ENCODE peak calls at places on chromosomes 6 and 20, in eight cellular contexts. One of them, this sample, is unnamed.

GRCh38 chr20:35433337-35433736 is 4.7 kb downstream of the GDF5 start:
- DNase-seq in CD8-positive, alpha-beta T cell: no peak
- DNase-seq in IMR-90: no peak
- DNase-seq in thyroid gland: no peak
- DNase-seq in right lobe of liver: no peak
- DNase-seq in spleen: no peak
- DNase-seq in mammary epithelial cell: no peak
- DNase-seq in astrocyte: no peak
- DNase-seq in this sample: no peak

GRCh38 chr20:10666221-10667076 is 7.3 kb downstream of the JAG1 start:
- DNase-seq in CD8-positive, alpha-beta T cell: no peak
- DNase-seq in IMR-90: no peak
- DNase-seq in thyroid gland: no peak
- DNase-seq in right lobe of liver: no peak
- DNase-seq in spleen: no peak
- DNase-seq in mammary epithelial cell: no peak
- DNase-seq in astrocyte: no peak
- DNase-seq in this sample: no peak

GRCh38 chr6:149719531-149719930 is 1.6 kb upstream of the LATS1 start:
- DNase-seq in CD8-positive, alpha-beta T cell: no peak
- DNase-seq in IMR-90: no peak
- DNase-seq in thyroid gland: no peak
- DNase-seq in right lobe of liver: no peak
- DNase-seq in spleen: no peak
- DNase-seq in mammary epithelial cell: no peak
- DNase-seq in astrocyte: no peak
- DNase-seq in this sample: no peak

GRCh38 chr6:27669798-27670301 is 196.9 kb upstream of the ZNF184 start:
- DNase-seq in CD8-positive, alpha-beta T cell: no peak
- DNase-seq in IMR-90: no peak
- DNase-seq in thyroid gland: no peak
- DNase-seq in right lobe of liver: no peak
- DNase-seq in spleen: no peak
- DNase-seq in mammary epithelial cell: no peak
- DNase-seq in astrocyte: no peak
- DNase-seq in this sample: no peak

GRCh38 chr20:34907616-34908469 is 31.4 kb downstream of the ACSS2 start:
- DNase-seq in CD8-positive, alpha-beta T cell: no peak
- DNase-seq in IMR-90: peak
- DNase-seq in thyroid gland: peak
- DNase-seq in right lobe of liver: peak
- DNase-seq in spleen: no peak
- DNase-seq in mammary epithelial cell: peak
- DNase-seq in astrocyte: peak
- DNase-seq in this sample: peak

GRCh38 chr6:158014505-158015187 is 33.0 kb downstream of the SYNJ2 start:
- DNase-seq in CD8-positive, alpha-beta T cell: no peak
- DNase-seq in IMR-90: peak
- DNase-seq in thyroid gland: no peak
- DNase-seq in right lobe of liver: peak
- DNase-seq in spleen: peak
- DNase-seq in mammary epithelial cell: no peak
- DNase-seq in astrocyte: no peak
- DNase-seq in this sample: no peak

GRCh38 chr6:624979-625378 is 31.9 kb downstream of the HUS1B start:
- DNase-seq in CD8-positive, alpha-beta T cell: no peak
- DNase-seq in IMR-90: peak
- DNase-seq in thyroid gland: no peak
- DNase-seq in right lobe of liver: no peak
- DNase-seq in spleen: no peak
- DNase-seq in mammary epithelial cell: no peak
- DNase-seq in astrocyte: peak
- DNase-seq in this sample: peak

GRCh38 chr20:41365785-41366545 is 653 bp downstream of the EMILIN3 start:
- DNase-seq in CD8-positive, alpha-beta T cell: no peak
- DNase-seq in IMR-90: no peak
- DNase-seq in thyroid gland: no peak
- DNase-seq in right lobe of liver: no peak
- DNase-seq in spleen: no peak
- DNase-seq in mammary epithelial cell: no peak
- DNase-seq in astrocyte: no peak
- DNase-seq in this sample: no peak

GRCh38 chr6:139164001-139164400 is 29.1 kb downstream of the HECA start:
- DNase-seq in CD8-positive, alpha-beta T cell: peak
- DNase-seq in IMR-90: no peak
- DNase-seq in thyroid gland: no peak
- DNase-seq in right lobe of liver: no peak
- DNase-seq in spleen: no peak
- DNase-seq in mammary epithelial cell: no peak
- DNase-seq in astrocyte: no peak
- DNase-seq in this sample: no peak
- TF ChIP-seq CTCF in CD8-positive, alpha-beta T cell: no peak
- TF ChIP-seq CTCF in IMR-90: no peak
- TF ChIP-seq CTCF in thyroid gland: no peak
- TF ChIP-seq CTCF in right lobe of liver: no peak
- TF ChIP-seq CTCF in spleen: no peak
- TF ChIP-seq CTCF in mammary epithelial cell: no peak
- TF ChIP-seq CTCF in astrocyte: no peak
- TF ChIP-seq CTCF in this sample: no peak

GRCh38 chr20:25087186-25087929 is 5.4 kb upstream of the VSX1 start:
- DNase-seq in CD8-positive, alpha-beta T cell: no peak
- DNase-seq in IMR-90: no peak
- DNase-seq in thyroid gland: no peak
- DNase-seq in right lobe of liver: no peak
- DNase-seq in spleen: no peak
- DNase-seq in mammary epithelial cell: no peak
- DNase-seq in astrocyte: no peak
- DNase-seq in this sample: no peak
- H3K4me3 ChIP-seq in CD8-positive, alpha-beta T cell: no peak
- H3K4me3 ChIP-seq in IMR-90: no peak
- H3K4me3 ChIP-seq in thyroid gland: no peak
- H3K4me3 ChIP-seq in right lobe of liver: no peak
- H3K4me3 ChIP-seq in spleen: no peak
- H3K4me3 ChIP-seq in mammary epithelial cell: no peak
- H3K4me3 ChIP-seq in astrocyte: no peak
- H3K4me3 ChIP-seq in this sample: no peak

GRCh38 chr6:16543491-16543890 is 217.8 kb downstream of the ATXN1 start:
- DNase-seq in CD8-positive, alpha-beta T cell: no peak
- DNase-seq in IMR-90: no peak
- DNase-seq in thyroid gland: no peak
- DNase-seq in right lobe of liver: no peak
- DNase-seq in spleen: no peak
- DNase-seq in mammary epithelial cell: no peak
- DNase-seq in astrocyte: no peak
- DNase-seq in this sample: no peak
- TF ChIP-seq CTCF in CD8-positive, alpha-beta T cell: no peak
- TF ChIP-seq CTCF in IMR-90: no peak
- TF ChIP-seq CTCF in thyroid gland: no peak
- TF ChIP-seq CTCF in right lobe of liver: no peak
- TF ChIP-seq CTCF in spleen: no peak
- TF ChIP-seq CTCF in mammary epithelial cell: no peak
- TF ChIP-seq CTCF in astrocyte: no peak
- TF ChIP-seq CTCF in this sample: no peak

DNA sequence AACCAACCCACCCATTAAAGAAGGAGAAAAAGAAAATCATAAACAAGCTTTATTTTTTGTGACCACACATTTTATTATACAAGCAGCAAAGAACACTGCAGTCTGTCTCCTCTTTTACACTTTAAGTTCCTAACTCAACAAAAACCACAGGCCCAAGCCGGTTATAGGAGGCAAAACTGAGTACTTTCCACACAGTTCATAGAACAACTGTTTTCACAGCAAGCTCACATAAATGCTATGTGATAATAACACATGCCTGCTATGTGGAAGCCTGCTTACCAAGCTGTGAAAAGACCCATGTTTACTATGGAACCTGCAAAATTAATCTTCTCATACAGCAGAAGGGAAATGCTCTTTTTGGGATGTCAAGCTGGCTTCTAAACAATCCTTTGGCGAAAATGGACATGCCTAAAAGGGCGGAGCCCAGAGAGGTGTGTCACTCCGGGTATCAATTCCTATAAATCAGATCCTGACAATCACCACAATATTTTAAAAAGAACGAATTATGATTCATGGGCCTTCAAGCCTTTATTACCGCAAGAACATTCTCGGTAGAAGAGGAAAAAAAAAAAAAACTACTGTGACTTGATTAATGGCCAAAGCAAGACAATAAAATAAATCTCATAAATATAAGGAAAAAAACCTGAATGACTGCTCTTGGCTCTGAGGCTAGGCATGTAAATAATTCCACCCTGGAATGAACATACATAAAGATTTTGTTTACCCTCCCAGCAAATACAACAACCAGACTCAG is 2.6 kb downstream of the TRERF1 start:
- DNase-seq in CD8-positive, alpha-beta T cell: no peak
- DNase-seq in IMR-90: no peak
- DNase-seq in thyroid gland: no peak
- DNase-seq in right lobe of liver: no peak
- DNase-seq in spleen: no peak
- DNase-seq in mammary epithelial cell: peak
- DNase-seq in astrocyte: no peak
- DNase-seq in this sample: no peak
- H3K4me3 ChIP-seq in CD8-positive, alpha-beta T cell: peak
- H3K4me3 ChIP-seq in IMR-90: peak
- H3K4me3 ChIP-seq in thyroid gland: no peak
- H3K4me3 ChIP-seq in right lobe of liver: no peak
- H3K4me3 ChIP-seq in spleen: peak
- H3K4me3 ChIP-seq in mammary epithelial cell: no peak
- H3K4me3 ChIP-seq in astrocyte: peak
- H3K4me3 ChIP-seq in this sample: peak

GRCh38 chr6:135759831-135760230 is 91.7 kb upstream of the PDE7B start:
- DNase-seq in CD8-positive, alpha-beta T cell: no peak
- DNase-seq in IMR-90: peak
- DNase-seq in thyroid gland: no peak
- DNase-seq in right lobe of liver: no peak
- DNase-seq in spleen: no peak
- DNase-seq in mammary epithelial cell: peak
- DNase-seq in astrocyte: peak
- DNase-seq in this sample: no peak
- TF ChIP-seq CTCF in CD8-positive, alpha-beta T cell: no peak
- TF ChIP-seq CTCF in IMR-90: peak
- TF ChIP-seq CTCF in thyroid gland: no peak
- TF ChIP-seq CTCF in right lobe of liver: peak
- TF ChIP-seq CTCF in spleen: no peak
- TF ChIP-seq CTCF in mammary epithelial cell: no peak
- TF ChIP-seq CTCF in astrocyte: no peak
- TF ChIP-seq CTCF in this sample: peak

GRCh38 chr6:25034477-25034876 is 98.7 kb upstream of the RIPOR2 start:
- DNase-seq in CD8-positive, alpha-beta T cell: no peak
- DNase-seq in IMR-90: no peak
- DNase-seq in thyroid gland: no peak
- DNase-seq in right lobe of liver: no peak
- DNase-seq in spleen: no peak
- DNase-seq in mammary epithelial cell: no peak
- DNase-seq in astrocyte: no peak
- DNase-seq in this sample: no peak
- H3K4me3 ChIP-seq in CD8-positive, alpha-beta T cell: peak
- H3K4me3 ChIP-seq in IMR-90: peak
- H3K4me3 ChIP-seq in thyroid gland: no peak
- H3K4me3 ChIP-seq in right lobe of liver: peak
- H3K4me3 ChIP-seq in spleen: peak
- H3K4me3 ChIP-seq in mammary epithelial cell: no peak
- H3K4me3 ChIP-seq in astrocyte: no peak
- H3K4me3 ChIP-seq in this sample: no peak